ENCODE peak calls at places on chromosome 4, in five cellular contexts. One of them, this sample, is unnamed.

GRCh38 chr4:158906073-158906472 is 137.2 kb downstream of the FNIP2 start:
- DNase-seq in fibroblast of mammary gland: no peak
- DNase-seq in fibroblast of pulmonary artery: no peak
- DNase-seq in cardiac fibroblast: no peak
- DNase-seq in mucosa of descending colon: no peak
- DNase-seq in this sample: no peak

GRCh38 chr4:173319696-173320095 is 14.5 kb downstream of the HMGB2 start:
- DNase-seq in fibroblast of mammary gland: peak
- DNase-seq in fibroblast of pulmonary artery: peak
- DNase-seq in cardiac fibroblast: peak
- DNase-seq in mucosa of descending colon: no peak
- DNase-seq in this sample: no peak

GRCh38 chr4:140135529-140136021 is 18.4 kb downstream of the MAML3 start:
- DNase-seq in fibroblast of mammary gland: peak
- DNase-seq in fibroblast of pulmonary artery: peak
- DNase-seq in cardiac fibroblast: peak
- DNase-seq in mucosa of descending colon: peak
- DNase-seq in this sample: peak

GRCh38 chr4:61182915-61183314 is 17.2 kb upstream of the ADGRL3 start:
- DNase-seq in fibroblast of mammary gland: no peak
- DNase-seq in fibroblast of pulmonary artery: no peak
- DNase-seq in cardiac fibroblast: no peak
- DNase-seq in mucosa of descending colon: no peak
- DNase-seq in this sample: no peak

GRCh38 chr4:27145556-27145955 is 284.9 kb downstream of the STIM2 start:
- DNase-seq in fibroblast of mammary gland: peak
- DNase-seq in fibroblast of pulmonary artery: no peak
- DNase-seq in cardiac fibroblast: no peak
- DNase-seq in mucosa of descending colon: no peak
- DNase-seq in this sample: no peak

GRCh38 chr4:163614866-163615265 is 120.4 kb downstream of the TMA16 start:
- DNase-seq in fibroblast of mammary gland: no peak
- DNase-seq in fibroblast of pulmonary artery: no peak
- DNase-seq in cardiac fibroblast: no peak
- DNase-seq in mucosa of descending colon: no peak
- DNase-seq in this sample: no peak

GRCh38 chr4:108716340-108716739 is 46.5 kb downstream of the ETNPPL start:
- DNase-seq in fibroblast of mammary gland: no peak
- DNase-seq in fibroblast of pulmonary artery: no peak
- DNase-seq in cardiac fibroblast: no peak
- DNase-seq in mucosa of descending colon: no peak
- DNase-seq in this sample: no peak

GRCh38 chr4:110629214-110629754 is 6.4 kb upstream of the PITX2 start:
- DNase-seq in fibroblast of mammary gland: no peak
- DNase-seq in fibroblast of pulmonary artery: no peak
- DNase-seq in cardiac fibroblast: no peak
- DNase-seq in mucosa of descending colon: no peak
- DNase-seq in this sample: no peak

GRCh38 chr4:128572778-128573241 is 236.7 kb upstream of the JADE1 start:
- DNase-seq in fibroblast of mammary gland: no peak
- DNase-seq in fibroblast of pulmonary artery: no peak
- DNase-seq in cardiac fibroblast: no peak
- DNase-seq in mucosa of descending colon: no peak
- DNase-seq in this sample: no peak

GRCh38 chr4:158895797-158896442 is 127.1 kb downstream of the FNIP2 start:
- DNase-seq in fibroblast of mammary gland: peak
- DNase-seq in fibroblast of pulmonary artery: peak
- DNase-seq in cardiac fibroblast: peak
- DNase-seq in mucosa of descending colon: no peak
- DNase-seq in this sample: no peak

GRCh38 chr4:76704133-76704881 is 193.6 kb downstream of the SOWAHB start:
- DNase-seq in fibroblast of mammary gland: peak
- DNase-seq in fibroblast of pulmonary artery: peak
- DNase-seq in cardiac fibroblast: peak
- DNase-seq in mucosa of descending colon: peak
- DNase-seq in this sample: no peak

GRCh38 chr4:26145212-26145611 is 175.6 kb upstream of the RBPJ start:
- DNase-seq in fibroblast of mammary gland: no peak
- DNase-seq in fibroblast of pulmonary artery: no peak
- DNase-seq in cardiac fibroblast: no peak
- DNase-seq in mucosa of descending colon: no peak
- DNase-seq in this sample: no peak

GRCh38 chr4:65502151-65502691 is 168.1 kb downstream of the EPHA5 start:
- DNase-seq in fibroblast of mammary gland: peak
- DNase-seq in fibroblast of pulmonary artery: peak
- DNase-seq in cardiac fibroblast: peak
- DNase-seq in mucosa of descending colon: no peak
- DNase-seq in this sample: no peak

GRCh38 chr4:186551849-186552248 is 3.5 kb downstream of the MTNR1A start:
- DNase-seq in fibroblast of mammary gland: no peak
- DNase-seq in fibroblast of pulmonary artery: no peak
- DNase-seq in cardiac fibroblast: no peak
- DNase-seq in mucosa of descending colon: no peak
- DNase-seq in this sample: no peak

GRCh38 chr4:113691676-113692075 is 69.9 kb downstream of the CAMK2D start:
- DNase-seq in fibroblast of mammary gland: no peak
- DNase-seq in fibroblast of pulmonary artery: no peak
- DNase-seq in cardiac fibroblast: no peak
- DNase-seq in mucosa of descending colon: no peak
- DNase-seq in this sample: no peak

GRCh38 chr4:20565075-20565721 is 135.1 kb upstream of the PACRGL start:
- DNase-seq in fibroblast of mammary gland: peak
- DNase-seq in fibroblast of pulmonary artery: peak
- DNase-seq in cardiac fibroblast: peak
- DNase-seq in mucosa of descending colon: no peak
- DNase-seq in this sample: no peak

GRCh38 chr4:8005814-8006215 is 66.2 kb upstream of the AFAP1 start:
- DNase-seq in fibroblast of mammary gland: no peak
- DNase-seq in fibroblast of pulmonary artery: no peak
- DNase-seq in cardiac fibroblast: no peak
- DNase-seq in mucosa of descending colon: peak
- DNase-seq in this sample: no peak

GRCh38 chr4:87031946-87032345 is 97.1 kb downstream of the AFF1 start:
- DNase-seq in fibroblast of mammary gland: no peak
- DNase-seq in fibroblast of pulmonary artery: no peak
- DNase-seq in cardiac fibroblast: no peak
- DNase-seq in mucosa of descending colon: no peak
- DNase-seq in this sample: no peak

GRCh38 chr4:152540293-152540674 is 4.4 kb upstream of the FBXW7 start:
- DNase-seq in fibroblast of mammary gland: no peak
- DNase-seq in fibroblast of pulmonary artery: no peak
- DNase-seq in cardiac fibroblast: peak
- DNase-seq in mucosa of descending colon: no peak
- DNase-seq in this sample: no peak

GRCh38 chr4:8287606-8288280 is 18.2 kb downstream of the HTRA3 start:
- DNase-seq in fibroblast of mammary gland: no peak
- DNase-seq in fibroblast of pulmonary artery: no peak
- DNase-seq in cardiac fibroblast: no peak
- DNase-seq in mucosa of descending colon: peak
- DNase-seq in this sample: peak

GRCh38 chr4:37320518-37321235 is 76.1 kb downstream of the NWD2 start:
- DNase-seq in fibroblast of mammary gland: no peak
- DNase-seq in fibroblast of pulmonary artery: no peak
- DNase-seq in cardiac fibroblast: no peak
- DNase-seq in mucosa of descending colon: no peak
- DNase-seq in this sample: no peak

GRCh38 chr4:176789955-176790354 is 2.8 kb downstream of the VEGFC start:
- DNase-seq in fibroblast of mammary gland: peak
- DNase-seq in fibroblast of pulmonary artery: peak
- DNase-seq in cardiac fibroblast: peak
- DNase-seq in mucosa of descending colon: no peak
- DNase-seq in this sample: no peak

GRCh38 chr4:54683616-54684346 is 26.0 kb downstream of the KIT start:
- DNase-seq in fibroblast of mammary gland: peak
- DNase-seq in fibroblast of pulmonary artery: peak
- DNase-seq in cardiac fibroblast: peak
- DNase-seq in mucosa of descending colon: no peak
- DNase-seq in this sample: no peak

GRCh38 chr4:1209821-1210220 is 37.4 kb upstream of the SPON2 start:
- DNase-seq in fibroblast of mammary gland: peak
- DNase-seq in fibroblast of pulmonary artery: peak
- DNase-seq in cardiac fibroblast: peak
- DNase-seq in mucosa of descending colon: peak
- DNase-seq in this sample: peak

GRCh38 chr4:2363056-2363719 is 55.3 kb downstream of the ZFYVE28 start:
- DNase-seq in fibroblast of mammary gland: peak
- DNase-seq in fibroblast of pulmonary artery: no peak
- DNase-seq in cardiac fibroblast: no peak
- DNase-seq in mucosa of descending colon: peak
- DNase-seq in this sample: peak

GRCh38 chr4:10605746-10606482 is 78.7 kb downstream of the CLNK start:
- DNase-seq in fibroblast of mammary gland: peak
- DNase-seq in fibroblast of pulmonary artery: peak
- DNase-seq in cardiac fibroblast: peak
- DNase-seq in mucosa of descending colon: no peak
- DNase-seq in this sample: no peak

DNA sequence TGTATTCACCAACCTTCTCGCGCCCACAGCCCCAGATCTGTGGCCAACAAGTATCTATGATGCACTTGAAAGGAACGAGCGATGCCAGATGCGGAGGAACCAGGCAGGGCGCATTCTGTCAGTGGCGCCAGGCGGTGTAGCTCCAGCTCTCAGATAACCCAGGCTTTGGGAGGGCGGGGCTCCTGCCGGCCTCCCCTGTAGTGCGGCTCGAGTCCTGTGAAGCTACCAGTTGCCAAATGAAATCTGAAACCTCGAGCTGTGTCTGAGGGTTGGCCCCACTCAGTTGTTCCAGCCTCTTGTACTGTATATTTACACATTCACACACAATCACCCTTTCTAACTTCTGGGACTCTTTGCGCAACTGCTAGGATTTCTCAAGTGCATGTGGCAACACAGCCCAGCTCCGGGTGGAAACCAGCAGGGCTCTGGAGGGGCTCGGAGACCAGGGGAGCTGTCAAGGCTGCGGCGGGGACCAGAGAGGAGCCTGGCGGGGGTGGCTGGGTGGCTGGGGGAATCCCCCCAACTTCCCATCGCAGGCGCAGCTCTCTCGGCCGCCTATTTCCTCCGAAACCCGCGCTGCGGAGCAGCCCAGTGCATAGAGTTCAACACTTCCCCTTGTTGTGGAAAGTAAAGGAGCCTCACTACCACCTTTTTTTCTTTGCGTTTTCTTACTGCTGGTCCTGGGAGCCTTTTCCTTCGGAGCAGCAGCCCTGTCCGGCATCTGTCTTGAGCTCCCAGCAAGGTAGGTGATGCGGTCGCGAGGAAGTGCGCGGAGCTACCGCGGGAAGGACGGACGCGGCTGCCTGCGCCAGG is at the start of gene ARHGAP24:
- DNase-seq in fibroblast of mammary gland: peak
- DNase-seq in fibroblast of pulmonary artery: peak
- DNase-seq in cardiac fibroblast: peak
- DNase-seq in mucosa of descending colon: peak
- DNase-seq in this sample: peak
- H3K4me3 ChIP-seq in fibroblast of mammary gland: peak
- H3K4me3 ChIP-seq in fibroblast of pulmonary artery: peak
- H3K4me3 ChIP-seq in cardiac fibroblast: peak
- H3K4me3 ChIP-seq in mucosa of descending colon: peak
- H3K4me3 ChIP-seq in this sample: peak

DNA sequence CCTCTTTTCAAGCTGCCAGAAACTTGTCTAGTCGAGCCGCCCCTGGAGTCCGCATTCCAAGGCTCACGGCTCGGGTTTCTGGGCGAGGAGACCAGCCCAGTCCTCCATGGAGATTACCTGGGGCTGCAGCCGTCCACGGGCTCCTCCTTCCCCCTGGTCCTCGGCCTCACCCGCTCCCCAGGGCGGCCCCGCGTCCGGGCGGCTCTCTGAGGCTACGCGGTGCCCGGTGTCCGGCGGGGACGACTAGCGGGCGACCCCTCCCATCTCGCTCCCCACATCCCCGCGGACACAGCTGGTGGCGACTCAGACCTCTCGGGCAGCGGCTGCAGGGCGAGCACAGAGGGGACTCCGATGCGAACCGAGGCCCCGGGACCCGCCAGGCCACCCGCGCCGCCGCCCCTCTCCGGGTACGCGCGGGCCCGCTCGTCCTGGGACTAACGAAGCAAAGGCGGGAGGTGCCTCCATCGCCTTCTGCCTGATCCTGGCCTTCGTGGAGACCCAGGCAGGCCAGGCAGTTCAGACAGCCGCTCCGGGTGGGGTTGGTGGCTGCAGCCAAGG is 159.4 kb downstream of the TRAM1L1 start:
- DNase-seq in fibroblast of mammary gland: no peak
- DNase-seq in fibroblast of pulmonary artery: no peak
- DNase-seq in cardiac fibroblast: no peak
- DNase-seq in mucosa of descending colon: peak
- DNase-seq in this sample: no peak
- H3K4me3 ChIP-seq in fibroblast of mammary gland: no peak
- H3K4me3 ChIP-seq in fibroblast of pulmonary artery: no peak
- H3K4me3 ChIP-seq in cardiac fibroblast: no peak
- H3K4me3 ChIP-seq in mucosa of descending colon: no peak
- H3K4me3 ChIP-seq in this sample: peak

GRCh38 chr4:39542633-39543393 is 15.6 kb upstream of the UGDH start:
- DNase-seq in fibroblast of mammary gland: no peak
- DNase-seq in fibroblast of pulmonary artery: no peak
- DNase-seq in cardiac fibroblast: no peak
- DNase-seq in mucosa of descending colon: no peak
- DNase-seq in this sample: no peak
- H3K4me3 ChIP-seq in fibroblast of mammary gland: no peak
- H3K4me3 ChIP-seq in fibroblast of pulmonary artery: no peak
- H3K4me3 ChIP-seq in cardiac fibroblast: no peak
- H3K4me3 ChIP-seq in mucosa of descending colon: no peak
- H3K4me3 ChIP-seq in this sample: no peak

GRCh38 chr4:5157721-5158390 is 106.6 kb downstream of the STK32B start:
- DNase-seq in fibroblast of mammary gland: no peak
- DNase-seq in fibroblast of pulmonary artery: no peak
- DNase-seq in cardiac fibroblast: no peak
- DNase-seq in mucosa of descending colon: no peak
- DNase-seq in this sample: no peak

GRCh38 chr4:5158825-5159224 is 107.5 kb downstream of the STK32B start:
- DNase-seq in fibroblast of mammary gland: no peak
- DNase-seq in fibroblast of pulmonary artery: no peak
- DNase-seq in cardiac fibroblast: no peak
- DNase-seq in mucosa of descending colon: no peak
- DNase-seq in this sample: no peak

GRCh38 chr4:5158391-5158770 is 107.1 kb downstream of the STK32B start:
- DNase-seq in fibroblast of mammary gland: no peak
- DNase-seq in fibroblast of pulmonary artery: no peak
- DNase-seq in cardiac fibroblast: no peak
- DNase-seq in mucosa of descending colon: no peak
- DNase-seq in this sample: no peak

GRCh38 chr4:5160668-5161067 is 109.4 kb downstream of the STK32B start:
- DNase-seq in fibroblast of mammary gland: no peak
- DNase-seq in fibroblast of pulmonary artery: no peak
- DNase-seq in cardiac fibroblast: no peak
- DNase-seq in mucosa of descending colon: no peak
- DNase-seq in this sample: no peak

GRCh38 chr4:5156677-5157076 is 105.4 kb downstream of the STK32B start:
- DNase-seq in fibroblast of mammary gland: no peak
- DNase-seq in fibroblast of pulmonary artery: no peak
- DNase-seq in cardiac fibroblast: no peak
- DNase-seq in mucosa of descending colon: no peak
- DNase-seq in this sample: no peak
- H3K4me3 ChIP-seq in fibroblast of mammary gland: no peak
- H3K4me3 ChIP-seq in fibroblast of pulmonary artery: no peak
- H3K4me3 ChIP-seq in cardiac fibroblast: no peak
- H3K4me3 ChIP-seq in mucosa of descending colon: no peak
- H3K4me3 ChIP-seq in this sample: no peak